ENCODE peak calls at places on chromosomes 16 and 17, in seven cellular contexts. Z is CD4-positive, CD25-positive, alpha-beta regulatory T cell; D is spleen; W is uterus; N is A549; Q is small intestine; X is adrenal gland. T is an unnamed sample.

GRCh38 chr16:8623634-8624033 is 2.1 kb downstream of the METTL22 start:
- DNase-seq in Z (no peak), D (no peak), W (no peak), N (no peak), Q (no peak), X (no peak), T (peak; percentile 29)

GRCh38 chr16:47311738-47312505 is 148.9 kb downstream of the ITFG1 start:
- DNase-seq in Z (no peak), D (no peak), W (no peak), N (no peak), Q (peak; percentile 23), X (no peak), T (no peak)

GRCh38 chr17:46143827-46144236 is 49.4 kb downstream of the KANSL1 start:
- DNase-seq in Z (no peak), D (no peak), W (no peak), N (no peak), Q (no peak), X (no peak), T (no peak)

GRCh38 chr17:77356690-77357201 is 216.0 kb downstream of the SEC14L1 start:
- DNase-seq in Z (no peak), D (no peak), W (peak; percentile 22), N (peak; percentile 51), Q (no peak), X (peak; percentile 38), T (peak; percentile 71)

GRCh38 chr17:2195729-2196128 is 107.9 kb downstream of the SMG6 start:
- DNase-seq in Z (no peak), D (no peak), W (no peak), N (no peak), Q (no peak), X (no peak), T (no peak)

GRCh38 chr16:35714665-35715064 is 2255.3 kb downstream of the TP53TG3F start:
- DNase-seq in Z (no peak), D (no peak), W (no peak), N (no peak), Q (no peak), X (no peak), T (no peak)

GRCh38 chr17:19534562-19535149 is 1.0 kb downstream of the SLC47A1 start:
- DNase-seq in Z (no peak), D (no peak), W (no peak), N (no peak), Q (no peak), X (no peak), T (no peak)

GRCh38 chr16:74774223-74775139 is at the start of gene FA2H:
- DNase-seq in Z (peak; percentile 40), D (peak; percentile 90), W (peak; percentile 18), N (peak; percentile 96), Q (peak; percentile 93), X (peak; percentile 81), T (peak; percentile 73)

GRCh38 chr16:83113317-83113716 is 486.5 kb downstream of the CDH13 start:
- DNase-seq in Z (no peak), D (no peak), W (no peak), N (peak; percentile 10), Q (peak; percentile 35), X (no peak), T (no peak)

GRCh38 chr17:40122466-40122943 is 734 bp downstream of the MSL1 start:
- DNase-seq in Z (no peak), D (peak; percentile 90), W (peak; percentile 56), N (peak; percentile 69), Q (peak; percentile 33), X (peak; percentile 46), T (peak; percentile 85)

GRCh38 chr17:80213651-80213975 is 6.5 kb downstream of the SGSH start:
- DNase-seq in Z (no peak), D (peak; percentile 72), W (no peak), N (no peak), Q (no peak), X (no peak), T (no peak)

GRCh38 chr17:7042507-7043194 is 1.2 kb downstream of the SLC16A11 start:
- DNase-seq in Z (peak; percentile 46), D (peak; percentile 84), W (no peak), N (no peak), Q (no peak), X (no peak), T (no peak)

GRCh38 chr16:86354641-86355040 is 155.7 kb upstream of the FOXF1 start:
- DNase-seq in Z (no peak), D (no peak), W (no peak), N (no peak), Q (no peak), X (no peak), T (no peak)

GRCh38 chr17:80187090-80187489 is 17.3 kb downstream of the CARD14 start:
- DNase-seq in Z (no peak), D (no peak), W (no peak), N (peak; percentile 58), Q (no peak), X (peak; percentile 81), T (no peak)

GRCh38 chr17:31558748-31559646 is 167.5 kb downstream of the RAB11FIP4 start:
- DNase-seq in Z (peak; percentile 48), D (peak; percentile 94), W (peak; percentile 83), N (peak; percentile 91), Q (peak; percentile 74), X (peak; percentile 81), T (peak; percentile 92)

GRCh38 chr17:80469667-80470066 is 6.7 kb downstream of the NPTX1 start:
- DNase-seq in Z (no peak), D (no peak), W (no peak), N (no peak), Q (no peak), X (no peak), T (no peak)

DNA sequence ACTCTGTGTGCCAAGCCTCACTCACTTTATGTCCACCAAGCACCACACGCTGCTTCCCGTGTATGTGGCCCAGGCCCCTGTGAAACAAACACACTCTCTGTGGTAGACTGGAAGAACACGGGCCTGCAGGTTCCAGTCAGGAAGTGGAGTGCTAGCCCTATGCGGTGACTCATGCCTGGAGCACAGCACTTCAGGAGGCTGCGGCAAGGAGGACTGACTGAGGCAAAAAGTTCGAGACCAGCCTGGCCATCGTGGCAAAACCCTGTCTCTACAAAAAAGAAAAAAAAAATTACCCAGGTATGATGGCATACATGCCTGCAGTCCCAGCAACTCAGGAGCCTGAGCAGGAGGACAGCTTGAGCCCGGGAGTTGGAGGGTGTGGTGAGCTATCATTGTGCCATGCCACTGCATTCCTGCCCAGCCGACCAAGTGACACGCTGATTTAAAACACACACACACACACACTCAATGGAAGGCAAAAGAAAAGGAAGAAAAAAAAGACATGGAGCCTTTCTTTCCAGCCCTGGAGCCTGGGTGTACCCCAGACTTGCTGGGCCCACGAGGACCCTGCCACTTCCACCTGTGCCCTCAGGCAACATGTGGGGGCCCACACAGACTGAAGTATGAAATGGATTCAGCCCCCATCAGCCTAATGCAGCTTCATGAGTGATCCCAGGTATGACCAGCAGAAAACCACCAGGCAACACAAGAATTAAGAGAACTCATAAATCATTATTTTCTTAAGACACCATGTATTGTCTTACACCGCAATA is 126.6 kb downstream of the ANKRD11 start:
- DNase-seq in Z (peak; percentile 44), D (no peak), W (no peak), N (peak; percentile 65), Q (peak; percentile 68), X (no peak), T (no peak)
- H3K27ac ChIP-seq in Z (peak overlapping the region; percentile 85), D (no peak overlapping the region), W (no peak overlapping the region), N (peak overlapping the region; percentile 68), Q (no peak overlapping the region), X (no peak overlapping the region), T (no peak overlapping the region)

DNA sequence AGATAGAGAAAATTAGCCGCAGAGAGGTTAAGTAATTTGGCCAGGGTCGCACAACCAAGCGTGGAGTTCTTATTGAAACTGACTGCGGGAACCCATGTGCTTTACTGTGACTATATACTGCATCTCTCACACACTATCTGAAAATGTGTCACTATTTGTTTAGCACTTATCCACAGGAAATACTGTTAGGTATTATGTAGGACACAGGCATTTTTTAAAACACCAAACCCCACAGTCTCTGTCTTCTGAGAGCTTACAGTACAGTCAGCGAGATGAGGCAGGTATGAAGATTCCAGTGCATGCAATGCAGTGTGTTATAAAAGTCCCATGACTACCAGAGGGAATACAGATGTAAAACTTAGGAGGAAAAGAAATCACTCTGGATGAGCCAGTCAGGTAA is 11.3 kb downstream of the RBL2 start:
- DNase-seq in Z (no peak), D (no peak), W (no peak), N (no peak), Q (peak; percentile 27), X (no peak), T (no peak)
- H3K27ac ChIP-seq in Z (no peak overlapping the region), D (peak overlapping the region; percentile 71), W (no peak overlapping the region), N (no peak overlapping the region), Q (peak overlapping the region; percentile 4), X (no peak overlapping the region), T (no peak overlapping the region)

GRCh38 chr17:69501591-69502468 is 87.3 kb downstream of the MAP2K6 start:
- DNase-seq in Z (no peak), D (no peak), W (peak; percentile 20), N (peak; percentile 37), Q (peak; percentile 79), X (no peak), T (no peak)
- H3K27ac ChIP-seq in Z (no peak overlapping the region), D (peak overlapping the region; percentile 78), W (no peak overlapping the region), N (peak overlapping the region; percentile 84), Q (peak overlapping the region; percentile 79), X (no peak overlapping the region), T (peak overlapping the region; percentile 52)

GRCh38 chr17:17736205-17737183 is 55.2 kb downstream of the RAI1 start:
- DNase-seq in Z (no peak), D (no peak), W (no peak), N (no peak), Q (no peak), X (peak; percentile 69), T (no peak)

GRCh38 chr17:17738901-17739300 is 57.6 kb downstream of the RAI1 start:
- DNase-seq in Z (no peak), D (no peak), W (no peak), N (no peak), Q (no peak), X (peak; percentile 73), T (no peak)

GRCh38 chr17:17740627-17741237 is 59.5 kb downstream of the RAI1 start:
- DNase-seq in Z (no peak), D (no peak), W (no peak), N (no peak), Q (no peak), X (no peak), T (no peak)

GRCh38 chr17:17739388-17740066 is 58.3 kb downstream of the RAI1 start:
- DNase-seq in Z (no peak), D (no peak), W (peak; percentile 74), N (peak; percentile 88), Q (peak; percentile 27), X (peak; percentile 61), T (peak; percentile 88)

DNA sequence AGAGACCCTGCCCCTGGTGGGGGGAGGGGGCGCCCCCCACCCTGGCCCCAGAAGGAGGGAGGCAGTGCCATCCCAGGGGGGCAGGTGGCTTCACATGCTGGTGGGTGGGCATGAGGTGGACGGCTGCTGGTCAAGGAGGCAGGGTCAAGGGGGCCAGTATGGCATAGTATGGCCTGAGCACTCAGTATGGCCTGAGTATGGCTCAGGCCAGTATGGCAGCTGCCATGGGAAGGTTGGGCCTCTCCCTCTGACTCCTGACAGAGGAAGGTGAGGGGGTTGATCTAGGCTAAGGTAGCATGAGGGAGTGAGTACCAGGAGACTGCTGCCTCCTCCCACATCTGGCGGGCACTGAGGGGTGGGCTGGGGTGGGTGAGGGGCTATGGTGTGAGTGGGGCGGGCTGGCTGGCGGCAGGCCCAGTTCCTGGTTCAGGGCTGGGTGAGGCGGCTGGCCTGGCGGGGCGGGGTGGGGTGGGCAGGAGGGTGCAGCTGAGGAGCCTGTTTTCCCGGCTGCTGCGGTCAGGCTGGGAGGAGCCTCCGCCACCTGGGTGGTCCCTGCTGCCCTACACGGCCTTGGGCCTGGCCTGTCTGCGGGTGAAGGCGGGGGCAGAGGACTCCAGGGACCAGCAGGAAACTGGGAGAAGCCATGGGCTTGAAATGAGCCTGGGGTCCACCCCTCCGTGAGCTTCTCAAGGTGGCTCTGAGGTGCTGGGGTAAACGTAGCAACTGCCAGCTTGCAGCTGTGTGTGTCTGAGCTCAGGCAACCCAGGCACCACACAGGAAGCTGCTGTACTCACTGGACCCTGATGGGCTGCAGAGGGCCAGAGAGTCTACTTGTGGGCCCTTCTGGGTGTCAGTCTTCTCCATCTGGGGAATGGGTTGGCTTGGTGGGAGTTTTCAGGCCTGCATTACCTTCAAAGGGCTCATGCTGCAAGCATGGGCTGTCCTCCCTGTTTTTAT is 57.0 kb downstream of the RAI1 start:
- DNase-seq in Z (no peak), D (no peak), W (no peak), N (no peak), Q (peak; percentile 22), X (no peak), T (no peak)
- H3K27ac ChIP-seq in Z (no peak overlapping the region), D (peak overlapping the region; percentile 71), W (peak overlapping the region; percentile 81), N (peak overlapping the region; percentile 97), Q (peak overlapping the region; percentile 63), X (peak overlapping the region; percentile 87), T (peak overlapping the region; percentile 90)

T was measured in sigmoid colon.